ENCODE peak calls at places on chromosomes 6 and 20, in five cellular contexts. S, K, F, R and V are unnamed samples.

GRCh38 chr6:131597448-131597847 is 24.4 kb downstream of the ARG1 start:
- DNase-seq in S (no peak), K (no peak), F (no peak), R (peak; percentile 7), V (no peak)

GRCh38 chr6:53673138-53673801 is 7.7 kb upstream of the KLHL31 start:
- DNase-seq in S (no peak), K (no peak), F (no peak), R (peak; percentile 81), V (no peak)

GRCh38 chr6:105424177-105424783 is 21.4 kb upstream of the PREP start:
- DNase-seq in S (peak; percentile 58), K (peak; percentile 56), F (no peak), R (peak; percentile 60), V (peak; percentile 54)

GRCh38 chr20:59153355-59153681 is 10.3 kb upstream of the ZNF831 start:
- DNase-seq in S (no peak), K (no peak), F (peak; percentile 57), R (no peak), V (no peak)

GRCh38 chr6:122610690-122611455 is 668 bp downstream of the PKIB start:
- DNase-seq in S (no peak), K (peak; percentile 69), F (peak; percentile 44), R (peak; percentile 27), V (peak; percentile 70)

GRCh38 chr6:149153637-149154036 is 163.9 kb upstream of the TAB2 start:
- DNase-seq in S (no peak), K (no peak), F (no peak), R (no peak), V (no peak)

GRCh38 chr20:52191132-52191435 is 495 bp downstream of the ZFP64 start:
- DNase-seq in S (no peak), K (peak; percentile 67), F (peak; percentile 48), R (peak; percentile 23), V (no peak)

GRCh38 chr20:13736792-13737191 is 47.9 kb downstream of the ESF1 start:
- DNase-seq in S (no peak), K (no peak), F (no peak), R (no peak), V (no peak)

GRCh38 chr6:158008894-158009891 is 27.5 kb downstream of the SYNJ2 start:
- DNase-seq in S (no peak), K (no peak), F (no peak), R (no peak), V (no peak)

GRCh38 chr6:79570129-79570801 is 33.0 kb upstream of the LCA5 start:
- DNase-seq in S (peak; percentile 4), K (peak; percentile 78), F (peak; percentile 42), R (peak; percentile 74), V (peak; percentile 56)

GRCh38 chr6:154868143-154868594 is 126.9 kb upstream of the TIAM2 start:
- DNase-seq in S (peak; percentile 63), K (no peak), F (no peak), R (peak; percentile 50), V (peak; percentile 42)

GRCh38 chr20:19817017-19817416 is 59.0 kb downstream of the RIN2 start:
- DNase-seq in S (no peak), K (no peak), F (no peak), R (peak; percentile 98), V (no peak)

GRCh38 chr6:51330971-51331370 is 512.3 kb downstream of the TFAP2B start:
- DNase-seq in S (no peak), K (no peak), F (no peak), R (no peak), V (no peak)

GRCh38 chr6:47047479-47048411 is 5.6 kb upstream of the ADGRF1 start:
- DNase-seq in S (peak; percentile 74), K (peak; percentile 60), F (peak; percentile 61), R (peak; percentile 84), V (peak; percentile 30)

GRCh38 chr20:22584922-22585785 is 782 bp upstream of the FOXA2 start:
- DNase-seq in S (peak; percentile 18), K (peak; percentile 67), F (no peak), R (peak; percentile 56), V (peak; percentile 81)
- H3K27me3 ChIP-seq in S (peaks cover 100% of the 10 kb centered on the region), K (peaks cover 23% of the 10 kb centered on the region), F (no peaks in the 10 kb centered on the region), R (no peaks in the 10 kb centered on the region), V (peaks cover 97% of the 10 kb centered on the region)

DNA sequence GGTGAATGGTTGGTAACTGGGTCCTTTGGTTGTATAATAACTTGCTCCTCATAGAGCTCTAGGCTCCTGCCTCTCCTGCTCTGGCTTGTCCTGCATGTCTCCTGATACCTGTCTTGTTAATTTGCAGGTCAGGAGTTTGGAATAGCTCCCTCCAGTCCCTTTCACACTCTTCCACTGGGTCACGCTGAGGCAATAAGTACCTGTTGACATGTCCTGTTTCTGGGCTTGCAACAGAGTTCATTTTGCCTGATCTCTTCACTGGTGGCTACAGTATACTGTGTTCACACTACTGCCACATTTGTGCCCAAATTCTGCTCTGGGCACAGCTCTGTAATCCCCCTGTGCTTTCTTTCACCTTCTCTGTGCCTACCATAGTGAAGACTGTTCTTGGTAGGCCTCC is 25.4 kb upstream of the C20orf144 start:
- DNase-seq in S (peak; percentile 46), K (no peak), F (no peak), R (no peak), V (no peak)
- H3K36me3 ChIP-seq in S (peaks cover 51% of the 10 kb centered on the region), K (peaks cover 7% of the 10 kb centered on the region), F (peaks cover 19% of the 10 kb centered on the region), R (peaks cover 7% of the 10 kb centered on the region), V (peaks cover 14% of the 10 kb centered on the region)

DNA sequence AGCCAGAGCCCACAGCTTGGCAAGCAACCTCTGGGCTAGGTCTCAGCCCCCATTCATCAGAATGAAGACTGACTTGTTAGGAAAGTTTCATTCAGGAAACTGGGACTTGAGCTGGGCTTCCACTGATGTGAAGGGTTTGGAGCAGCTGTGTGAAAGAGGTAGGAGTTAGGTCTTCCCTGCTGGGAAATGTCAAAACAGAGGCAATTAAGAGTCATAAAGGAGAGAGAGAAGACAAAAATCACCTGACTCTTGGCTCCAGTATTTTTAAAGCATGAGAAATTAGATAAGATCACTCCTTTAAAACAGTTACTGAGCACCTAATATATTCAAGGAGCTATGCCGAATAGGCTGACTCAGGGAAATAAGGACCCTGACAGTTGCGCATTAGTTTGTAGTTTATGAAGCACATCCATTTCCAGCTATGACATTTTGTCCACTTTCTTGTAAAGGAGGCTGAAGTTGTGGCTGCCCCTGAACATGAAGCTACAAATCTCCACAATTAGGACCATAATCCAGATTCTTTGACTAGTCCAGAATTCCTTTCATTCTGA is 3.9 kb upstream of the TRIM40 start:
- DNase-seq in S (no peak), K (no peak), F (no peak), R (no peak), V (no peak)
- H3K27me3 ChIP-seq in S (peaks cover 94% of the 10 kb centered on the region), K (no peaks in the 10 kb centered on the region), F (no peaks in the 10 kb centered on the region), R (peaks cover 11% of the 10 kb centered on the region), V (peaks cover 49% of the 10 kb centered on the region)

DNA sequence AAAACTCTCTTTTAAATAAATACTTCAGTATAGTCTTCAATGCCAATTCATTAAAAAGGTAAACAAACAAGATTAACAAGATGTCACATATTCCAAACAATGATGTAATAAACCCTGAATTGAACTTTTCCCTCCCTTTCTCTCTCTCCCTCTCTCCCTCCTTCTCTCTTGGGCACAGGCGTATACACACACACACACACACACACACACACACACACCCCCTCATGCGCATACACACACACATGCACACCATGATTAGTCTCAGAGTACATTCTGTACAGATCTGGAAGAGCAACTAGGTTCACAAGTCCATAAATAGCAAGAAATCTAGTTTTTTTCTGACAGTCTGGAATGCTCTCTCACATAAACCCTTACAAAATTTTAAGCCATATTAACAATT is 128.3 kb downstream of the DST start:
- DNase-seq in S (no peak), K (no peak), F (no peak), R (no peak), V (no peak)
- H3K36me3 ChIP-seq in S (peaks cover 10% of the 10 kb centered on the region), K (no peaks in the 10 kb centered on the region), F (peaks cover 4% of the 10 kb centered on the region), R (peaks cover 6% of the 10 kb centered on the region), V (no peaks in the 10 kb centered on the region)

GRCh38 chr20:57547250-57547649 is 13.7 kb upstream of the PCK1 start:
- DNase-seq in S (no peak), K (no peak), F (no peak), R (peak; percentile 51), V (no peak)
- H3K27me3 ChIP-seq in S (no peaks in the 10 kb centered on the region), K (no peaks in the 10 kb centered on the region), F (no peaks in the 10 kb centered on the region), R (peaks cover 7% of the 10 kb centered on the region), V (no peaks in the 10 kb centered on the region)

DNA sequence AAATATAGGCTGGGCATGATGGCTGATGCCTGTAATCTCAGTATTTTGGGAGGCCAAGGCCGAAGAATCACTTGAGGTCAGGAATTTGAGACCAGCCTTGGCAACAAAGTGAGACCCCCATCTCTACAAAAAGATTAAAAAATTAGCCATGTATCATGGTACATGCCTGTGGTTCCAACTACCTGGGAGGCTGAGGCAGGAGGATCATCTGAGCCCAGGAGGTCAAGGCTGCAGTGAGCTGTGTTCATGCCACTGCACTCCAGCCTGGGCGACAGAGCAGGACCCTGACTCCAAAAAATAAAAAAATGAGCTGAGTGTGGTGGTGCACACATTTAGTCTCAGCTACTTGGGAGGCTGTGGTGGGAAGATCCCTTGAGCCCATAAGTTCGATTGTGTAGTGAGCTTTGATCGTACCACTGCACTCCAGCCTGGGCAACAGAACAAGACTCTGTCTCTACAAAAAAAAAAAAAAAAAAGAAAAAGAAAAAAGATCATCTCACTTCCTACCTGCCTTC is 10.1 kb upstream of the GUCA1B start:
- DNase-seq in S (no peak), K (no peak), F (no peak), R (no peak), V (no peak)
- H3K36me3 ChIP-seq in S (peaks cover 20% of the 10 kb centered on the region), K (peaks cover 13% of the 10 kb centered on the region), F (peaks cover 17% of the 10 kb centered on the region), R (peaks cover 5% of the 10 kb centered on the region), V (peaks cover 8% of the 10 kb centered on the region)

DNA sequence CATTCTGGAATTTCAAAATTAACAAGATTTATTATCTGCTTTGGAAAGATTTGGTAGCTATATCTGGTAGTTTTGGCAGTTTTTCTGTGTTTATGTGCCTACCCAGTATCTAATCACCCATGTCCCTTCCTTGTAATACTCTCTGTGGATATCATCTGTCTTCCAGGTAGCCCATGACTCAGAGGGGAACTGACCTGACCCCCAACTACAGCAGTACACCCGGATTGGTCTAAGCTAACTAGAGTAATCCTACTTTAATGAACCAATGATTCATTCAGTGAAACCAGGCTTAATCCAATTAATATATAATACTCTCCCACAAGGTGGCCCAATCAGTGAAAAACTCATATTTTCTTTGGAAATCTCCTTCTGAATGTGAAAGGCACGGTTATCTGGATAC is 295.3 kb upstream of the SULF2 start:
- DNase-seq in S (no peak), K (no peak), F (no peak), R (no peak), V (no peak)
- H3K27me3 ChIP-seq in S (no peaks in the 10 kb centered on the region), K (no peaks in the 10 kb centered on the region), F (no peaks in the 10 kb centered on the region), R (no peaks in the 10 kb centered on the region), V (no peaks in the 10 kb centered on the region)